ENCODE peak calls at places on chromosomes 1 and 21, in eight cellular contexts. C is neural progenitor cell, H is PC-3, F is GM23338, R is OCI-LY7, L is HCT116, T is SK-N-SH, S is hepatocyte. J is an unnamed sample.

GRCh38 chr1:11406845-11407244 is 72.1 kb upstream of the DISP3 start:
- DNase-seq in C (no peak), H (no peak), F (no peak), R (no peak), L (no peak), T (no peak), S (no peak), J (no peak)

GRCh38 chr1:56025942-56026341 is 553.4 kb downstream of the PLPP3 start:
- DNase-seq in C (no peak), H (peak), F (no peak), R (no peak), L (no peak), T (no peak), S (peak), J (no peak)

GRCh38 chr1:56576880-56577858 is 2.2 kb downstream of the PLPP3 start:
- DNase-seq in C (peak), H (peak), F (peak), R (peak), L (peak), T (peak), S (peak), J (peak)

GRCh38 chr21:42524341-42525227 is 10.9 kb downstream of the SLC37A1 start:
- DNase-seq in C (peak), H (peak), F (peak), R (peak), L (no peak), T (no peak), S (peak), J (peak)

GRCh38 chr1:72433591-72433990 is 151.3 kb upstream of the NEGR1 start:
- DNase-seq in C (no peak), H (no peak), F (no peak), R (no peak), L (no peak), T (no peak), S (no peak), J (no peak)

GRCh38 chr1:116261227-116261626 is 111.8 kb upstream of the ATP1A1 start:
- DNase-seq in C (peak), H (no peak), F (peak), R (no peak), L (no peak), T (no peak), S (peak), J (no peak)

GRCh38 chr1:223175032-223175431 is 32.0 kb upstream of the TLR5 start:
- DNase-seq in C (peak), H (peak), F (peak), R (no peak), L (peak), T (no peak), S (peak), J (no peak)

GRCh38 chr21:42739061-42739931 is 85.9 kb downstream of the PDE9A start:
- DNase-seq in C (no peak), H (no peak), F (no peak), R (no peak), L (no peak), T (no peak), S (no peak), J (no peak)

GRCh38 chr1:164902491-164902890 is 343.5 kb downstream of the PBX1 start:
- DNase-seq in C (peak), H (no peak), F (peak), R (no peak), L (no peak), T (no peak), S (no peak), J (no peak)

GRCh38 chr1:224498574-224499170 is 64.1 kb upstream of the WDR26 start:
- DNase-seq in C (peak), H (peak), F (peak), R (no peak), L (no peak), T (no peak), S (peak), J (no peak)

GRCh38 chr1:150182233-150182632 is 32.5 kb downstream of the PLEKHO1 start:
- DNase-seq in C (no peak), H (no peak), F (no peak), R (no peak), L (no peak), T (no peak), S (no peak), J (no peak)

GRCh38 chr1:218349365-218350021 is 4.4 kb downstream of the TGFB2 start:
- DNase-seq in C (no peak), H (peak), F (no peak), R (no peak), L (no peak), T (no peak), S (no peak), J (no peak)

GRCh38 chr1:223833948-223834347 is 11.8 kb downstream of the TP53BP2 start:
- DNase-seq in C (no peak), H (no peak), F (no peak), R (no peak), L (no peak), T (no peak), S (no peak), J (no peak)

GRCh38 chr1:163094589-163094988 is 25.4 kb downstream of the RGS4 start:
- DNase-seq in C (peak), H (no peak), F (no peak), R (no peak), L (no peak), T (no peak), S (no peak), J (peak)

GRCh38 chr1:31705080-31705866 is 1.5 kb upstream of the COL16A1 start:
- DNase-seq in C (peak), H (peak), F (peak), R (peak), L (no peak), T (peak), S (peak), J (peak)

GRCh38 chr1:11364170-11364569 is 91.2 kb downstream of the UBIAD1 start:
- DNase-seq in C (no peak), H (peak), F (peak), R (peak), L (peak), T (no peak), S (no peak), J (peak)

GRCh38 chr1:113918243-113918642 is 10.9 kb upstream of the HIPK1 start:
- DNase-seq in C (no peak), H (no peak), F (no peak), R (no peak), L (no peak), T (no peak), S (no peak), J (no peak)

GRCh38 chr1:32981003-32981909 is 16.6 kb upstream of the RNF19B start:
- DNase-seq in C (no peak), H (peak), F (peak), R (peak), L (no peak), T (no peak), S (no peak), J (peak)

GRCh38 chr21:44365251-44365966 is 12.0 kb downstream of the TRPM2 start:
- DNase-seq in C (no peak), H (no peak), F (no peak), R (no peak), L (no peak), T (peak), S (no peak), J (no peak)

GRCh38 chr1:167641786-167642500 is 11.9 kb downstream of the RCSD1 start:
- DNase-seq in C (no peak), H (no peak), F (no peak), R (no peak), L (no peak), T (no peak), S (no peak), J (peak)

GRCh38 chr1:32480003-32480402 is 15.1 kb downstream of the ZBTB8B start:
- DNase-seq in C (no peak), H (no peak), F (no peak), R (no peak), L (no peak), T (no peak), S (no peak), J (no peak)

GRCh38 chr1:110433803-110434202 is 17.1 kb upstream of the PROK1 start:
- DNase-seq in C (peak), H (peak), F (peak), R (peak), L (peak), T (no peak), S (peak), J (peak)

GRCh38 chr1:17118706-17119075 is 560 bp downstream of the PADI2 start:
- DNase-seq in C (peak), H (no peak), F (peak), R (no peak), L (no peak), T (peak), S (no peak), J (no peak)

GRCh38 chr1:98210064-98210463 is 289.2 kb upstream of the DPYD start:
- DNase-seq in C (peak), H (peak), F (peak), R (no peak), L (no peak), T (no peak), S (no peak), J (no peak)
- H2AFZ ChIP-seq in C (peak), H (no peak), F (no peak), R (no peak), L (peak), T (peak), S (no peak), J (no peak)

GRCh38 chr1:192158181-192158580 is at the start of gene RGS18:
- DNase-seq in C (no peak), H (no peak), F (no peak), R (peak), L (no peak), T (no peak), S (no peak), J (no peak)
- TF ChIP-seq EZH2phosphoT487 in C (no peak), H (no peak), F (no peak), R (no peak), L (no peak), T (no peak), S (no peak), J (no peak)

GRCh38 chr1:118155106-118155505 is 29.9 kb downstream of the SPAG17 start:
- DNase-seq in C (no peak), H (no peak), F (no peak), R (no peak), L (no peak), T (no peak), S (no peak), J (no peak)

GRCh38 chr1:118160825-118161224 is 24.2 kb downstream of the SPAG17 start:
- DNase-seq in C (no peak), H (peak), F (no peak), R (no peak), L (no peak), T (no peak), S (no peak), J (no peak)

GRCh38 chr1:118157506-118157905 is 27.5 kb downstream of the SPAG17 start:
- DNase-seq in C (no peak), H (no peak), F (no peak), R (no peak), L (no peak), T (no peak), S (no peak), J (no peak)

GRCh38 chr1:118159578-118159977 is 25.4 kb downstream of the SPAG17 start:
- DNase-seq in C (no peak), H (no peak), F (no peak), R (no peak), L (no peak), T (no peak), S (no peak), J (no peak)

GRCh38 chr1:118158918-118159317 is 26.1 kb downstream of the SPAG17 start:
- DNase-seq in C (no peak), H (peak), F (no peak), R (no peak), L (no peak), T (no peak), S (no peak), J (no peak)
- TF ChIP-seq CTCF in C (no peak), H (no peak), F (no peak), R (no peak), L (no peak), T (no peak), S (no peak), J (no peak)

GRCh38 chr1:236281286-236282158 is at the start of gene ERO1B:
- DNase-seq in C (peak), H (peak), F (peak), R (peak), L (peak), T (peak), S (peak), J (peak)
- H2AFZ ChIP-seq in C (peak), H (peak), F (peak), R (peak), L (peak), T (peak), S (peak), J (peak)

DNA sequence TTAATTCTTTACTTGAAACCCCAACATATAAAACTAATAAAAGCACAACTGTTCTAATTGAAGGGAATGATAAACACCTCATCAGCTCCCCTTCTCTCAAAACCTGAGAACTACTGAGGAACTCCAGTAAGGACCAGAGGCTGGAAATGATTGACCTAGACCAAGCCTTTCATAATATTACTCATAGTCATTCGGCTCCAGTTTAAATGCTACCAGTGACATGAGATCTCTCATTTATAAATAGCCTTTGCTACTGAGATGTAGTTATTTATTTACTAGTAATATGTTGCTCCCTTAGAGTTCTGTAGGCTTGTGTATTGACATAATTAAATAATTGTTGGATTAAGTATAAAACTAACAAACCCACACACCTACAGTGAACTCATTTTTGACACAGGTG is 209.8 kb upstream of the PRMT6 start:
- DNase-seq in C (no peak), H (no peak), F (no peak), R (no peak), L (no peak), T (no peak), S (no peak), J (no peak)
- TF ChIP-seq EZH2phosphoT487 in C (no peak), H (no peak), F (no peak), R (no peak), L (no peak), T (no peak), S (no peak), J (no peak)

GRCh38 chr1:93735722-93736121 is 54.1 kb upstream of the BCAR3 start:
- DNase-seq in C (no peak), H (peak), F (no peak), R (no peak), L (no peak), T (no peak), S (no peak), J (no peak)
- TF ChIP-seq CTCF in C (no peak), H (no peak), F (no peak), R (no peak), L (no peak), T (peak), S (no peak), J (no peak)

DNA sequence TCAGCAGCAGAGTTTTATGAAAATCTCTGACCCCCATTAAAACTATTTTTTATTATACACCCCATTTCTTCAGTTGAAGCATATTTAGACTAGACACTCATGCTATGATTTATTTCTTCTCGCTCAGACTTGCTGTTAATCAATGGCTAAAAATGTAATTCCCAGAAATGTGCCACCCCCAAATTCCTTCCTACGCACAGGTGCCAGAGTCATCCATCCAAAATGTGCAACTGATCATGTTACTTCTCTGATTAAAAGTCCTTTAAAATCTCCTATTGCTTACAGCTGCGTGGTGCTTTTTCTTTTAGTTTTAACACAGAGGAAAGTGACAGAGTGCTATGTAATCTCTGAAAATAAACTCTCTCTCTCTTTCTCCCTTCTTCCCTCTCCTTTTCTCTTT is 954.4 kb downstream of the NCAM2 start:
- DNase-seq in C (no peak), H (no peak), F (no peak), R (no peak), L (no peak), T (no peak), S (no peak), J (no peak)
- H2AFZ ChIP-seq in C (no peak), H (no peak), F (peak), R (no peak), L (no peak), T (no peak), S (no peak), J (no peak)